ENCODE peak calls at places on chromosomes 3 and 15, in nine cellular contexts. One of them, this sample, is unnamed.
A peak's percentile ranks its signal among the peaks of the same experiment; 100 is the strongest.

GRCh38 chr3:188854395-188855149 is 317.2 kb upstream of the TPRG1 start:
- DNase-seq in OCI-LY7: no peak
- DNase-seq in fibroblast of lung: peak; percentile 71
- DNase-seq in uterus: no peak
- DNase-seq in body of pancreas: no peak
- DNase-seq in colonic mucosa: no peak
- DNase-seq in lower lobe of right lung: no peak
- DNase-seq in astrocyte of the spinal cord: peak; percentile 43
- DNase-seq in neural progenitor cell: peak; percentile 37
- DNase-seq in this sample: no peak

GRCh38 chr15:97319316-97319715 is 641.2 kb upstream of the ARRDC4 start:
- DNase-seq in OCI-LY7: no peak
- DNase-seq in astrocyte of the spinal cord: no peak
- DNase-seq in colonic mucosa: no peak
- DNase-seq in uterus: no peak
- DNase-seq in lower lobe of right lung: no peak
- DNase-seq in neural progenitor cell: no peak
- DNase-seq in body of pancreas: no peak
- DNase-seq in fibroblast of lung: no peak
- DNase-seq in this sample: no peak

GRCh38 chr3:55180936-55181535 is 253.2 kb upstream of the LRTM1 start:
- DNase-seq in OCI-LY7: peak; percentile 67
- DNase-seq in body of pancreas: peak; percentile 49
- DNase-seq in fibroblast of lung: no peak
- DNase-seq in colonic mucosa: peak; percentile 30
- DNase-seq in uterus: no peak
- DNase-seq in astrocyte of the spinal cord: peak; percentile 61
- DNase-seq in lower lobe of right lung: no peak
- DNase-seq in neural progenitor cell: peak; percentile 67
- DNase-seq in this sample: peak; percentile 21

GRCh38 chr3:105459566-105460290 is 93.0 kb downstream of the ALCAM start:
- DNase-seq in colonic mucosa: no peak
- DNase-seq in body of pancreas: no peak
- DNase-seq in OCI-LY7: no peak
- DNase-seq in astrocyte of the spinal cord: no peak
- DNase-seq in fibroblast of lung: peak; percentile 61
- DNase-seq in uterus: no peak
- DNase-seq in lower lobe of right lung: no peak
- DNase-seq in neural progenitor cell: no peak
- DNase-seq in this sample: no peak

GRCh38 chr3:157064402-157064801 is 95.5 kb downstream of the CCNL1 start:
- DNase-seq in fibroblast of lung: no peak
- DNase-seq in uterus: no peak
- DNase-seq in astrocyte of the spinal cord: no peak
- DNase-seq in body of pancreas: no peak
- DNase-seq in neural progenitor cell: no peak
- DNase-seq in OCI-LY7: no peak
- DNase-seq in lower lobe of right lung: peak; percentile 60
- DNase-seq in colonic mucosa: no peak
- DNase-seq in this sample: no peak

GRCh38 chr15:90863987-90864386 is 4.4 kb upstream of the FURIN start:
- DNase-seq in colonic mucosa: no peak
- DNase-seq in body of pancreas: no peak
- DNase-seq in OCI-LY7: no peak
- DNase-seq in neural progenitor cell: no peak
- DNase-seq in lower lobe of right lung: no peak
- DNase-seq in uterus: no peak
- DNase-seq in astrocyte of the spinal cord: no peak
- DNase-seq in fibroblast of lung: no peak
- DNase-seq in this sample: no peak

GRCh38 chr15:75533945-75534344 is 45.2 kb downstream of the PTPN9 start:
- DNase-seq in fibroblast of lung: no peak
- DNase-seq in colonic mucosa: no peak
- DNase-seq in neural progenitor cell: no peak
- DNase-seq in uterus: no peak
- DNase-seq in OCI-LY7: no peak
- DNase-seq in astrocyte of the spinal cord: no peak
- DNase-seq in lower lobe of right lung: no peak
- DNase-seq in body of pancreas: no peak
- DNase-seq in this sample: no peak

GRCh38 chr15:48619446-48619845 is 26.1 kb downstream of the FBN1 start:
- DNase-seq in OCI-LY7: no peak
- DNase-seq in fibroblast of lung: no peak
- DNase-seq in uterus: no peak
- DNase-seq in neural progenitor cell: no peak
- DNase-seq in colonic mucosa: no peak
- DNase-seq in body of pancreas: no peak
- DNase-seq in lower lobe of right lung: no peak
- DNase-seq in astrocyte of the spinal cord: no peak
- DNase-seq in this sample: no peak

GRCh38 chr3:118863731-118864322 is 170.8 kb downstream of the IGSF11 start:
- DNase-seq in OCI-LY7: peak; percentile 18
- DNase-seq in body of pancreas: no peak
- DNase-seq in fibroblast of lung: no peak
- DNase-seq in lower lobe of right lung: no peak
- DNase-seq in uterus: no peak
- DNase-seq in astrocyte of the spinal cord: no peak
- DNase-seq in colonic mucosa: no peak
- DNase-seq in neural progenitor cell: peak; percentile 20
- DNase-seq in this sample: peak; percentile 10

GRCh38 chr15:100807028-100807427 is 72.6 kb upstream of the ALDH1A3 start:
- DNase-seq in body of pancreas: no peak
- DNase-seq in fibroblast of lung: no peak
- DNase-seq in colonic mucosa: no peak
- DNase-seq in neural progenitor cell: no peak
- DNase-seq in OCI-LY7: no peak
- DNase-seq in lower lobe of right lung: no peak
- DNase-seq in astrocyte of the spinal cord: no peak
- DNase-seq in uterus: no peak
- DNase-seq in this sample: no peak

GRCh38 chr3:126129408-126129891 is 45.5 kb upstream of the SLC41A3 start:
- DNase-seq in colonic mucosa: peak; percentile 21
- DNase-seq in uterus: peak; percentile 21
- DNase-seq in body of pancreas: peak; percentile 57
- DNase-seq in astrocyte of the spinal cord: no peak
- DNase-seq in neural progenitor cell: no peak
- DNase-seq in lower lobe of right lung: peak; percentile 76
- DNase-seq in fibroblast of lung: no peak
- DNase-seq in OCI-LY7: no peak
- DNase-seq in this sample: no peak

GRCh38 chr15:92324036-92324963 is 69.4 kb upstream of the ST8SIA2 start:
- DNase-seq in uterus: no peak
- DNase-seq in body of pancreas: no peak
- DNase-seq in colonic mucosa: no peak
- DNase-seq in lower lobe of right lung: no peak
- DNase-seq in OCI-LY7: no peak
- DNase-seq in fibroblast of lung: no peak
- DNase-seq in neural progenitor cell: no peak
- DNase-seq in astrocyte of the spinal cord: no peak
- DNase-seq in this sample: no peak

GRCh38 chr3:45795882-45796765 is at the start of gene SLC6A20:
- DNase-seq in uterus: no peak
- DNase-seq in astrocyte of the spinal cord: no peak
- DNase-seq in body of pancreas: peak; percentile 35
- DNase-seq in OCI-LY7: no peak
- DNase-seq in fibroblast of lung: no peak
- DNase-seq in lower lobe of right lung: no peak
- DNase-seq in neural progenitor cell: peak; percentile 84
- DNase-seq in colonic mucosa: peak; percentile 65
- DNase-seq in this sample: no peak

GRCh38 chr3:142154186-142154585 is 4.8 kb upstream of the TFDP2 start:
- DNase-seq in neural progenitor cell: no peak
- DNase-seq in colonic mucosa: no peak
- DNase-seq in lower lobe of right lung: no peak
- DNase-seq in fibroblast of lung: no peak
- DNase-seq in uterus: no peak
- DNase-seq in astrocyte of the spinal cord: no peak
- DNase-seq in body of pancreas: no peak
- DNase-seq in OCI-LY7: no peak
- DNase-seq in this sample: no peak

GRCh38 chr3:46871222-46871621 is 6.3 kb upstream of the PTH1R start:
- DNase-seq in lower lobe of right lung: no peak
- DNase-seq in neural progenitor cell: no peak
- DNase-seq in uterus: no peak
- DNase-seq in astrocyte of the spinal cord: no peak
- DNase-seq in OCI-LY7: no peak
- DNase-seq in colonic mucosa: no peak
- DNase-seq in body of pancreas: no peak
- DNase-seq in fibroblast of lung: no peak
- DNase-seq in this sample: no peak

DNA sequence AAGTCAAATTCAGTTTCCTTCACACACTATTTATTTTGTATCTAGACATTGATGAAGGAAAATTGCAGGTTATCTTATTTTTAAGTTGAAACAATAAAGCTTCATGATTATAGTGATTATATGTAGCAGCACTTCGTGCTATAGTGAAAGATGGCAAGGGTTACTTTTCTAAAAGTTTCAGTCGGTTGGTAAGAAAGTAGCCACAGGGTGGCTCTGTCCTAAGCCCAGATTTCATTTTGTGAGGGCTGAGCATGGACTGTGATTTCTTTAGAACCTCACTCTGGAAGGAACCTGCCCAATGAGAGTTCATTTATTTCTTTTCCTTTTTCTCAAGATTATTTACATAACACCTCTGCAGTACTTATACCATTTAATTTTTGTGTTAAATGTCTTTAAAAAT is 66.5 kb downstream of the NME9 start:
- DNase-seq in astrocyte of the spinal cord: no peak
- DNase-seq in fibroblast of lung: no peak
- DNase-seq in colonic mucosa: no peak
- DNase-seq in neural progenitor cell: peak; percentile 11
- DNase-seq in uterus: no peak
- DNase-seq in lower lobe of right lung: no peak
- DNase-seq in body of pancreas: no peak
- DNase-seq in OCI-LY7: no peak
- DNase-seq in this sample: no peak
- H3K4me3 ChIP-seq in astrocyte of the spinal cord: no peak overlapping the region
- H3K4me3 ChIP-seq in fibroblast of lung: no peak overlapping the region
- H3K4me3 ChIP-seq in colonic mucosa: no peak overlapping the region
- H3K4me3 ChIP-seq in neural progenitor cell: no peak overlapping the region
- H3K4me3 ChIP-seq in uterus: no peak overlapping the region
- H3K4me3 ChIP-seq in lower lobe of right lung: no peak overlapping the region
- H3K4me3 ChIP-seq in body of pancreas: no peak overlapping the region
- H3K4me3 ChIP-seq in OCI-LY7: no peak overlapping the region
- H3K4me3 ChIP-seq in this sample: no peak overlapping the region

GRCh38 chr3:29453278-29453961 is 172.5 kb downstream of the RBMS3 start:
- DNase-seq in fibroblast of lung: no peak
- DNase-seq in OCI-LY7: no peak
- DNase-seq in body of pancreas: peak; percentile 77
- DNase-seq in colonic mucosa: peak; percentile 42
- DNase-seq in uterus: no peak
- DNase-seq in astrocyte of the spinal cord: no peak
- DNase-seq in lower lobe of right lung: no peak
- DNase-seq in neural progenitor cell: no peak
- DNase-seq in this sample: no peak

GRCh38 chr3:29456901-29457300 is 176.0 kb downstream of the RBMS3 start:
- DNase-seq in fibroblast of lung: no peak
- DNase-seq in lower lobe of right lung: no peak
- DNase-seq in uterus: no peak
- DNase-seq in astrocyte of the spinal cord: no peak
- DNase-seq in body of pancreas: no peak
- DNase-seq in colonic mucosa: no peak
- DNase-seq in OCI-LY7: no peak
- DNase-seq in neural progenitor cell: no peak
- DNase-seq in this sample: no peak

GRCh38 chr3:29454326-29454725 is 173.5 kb downstream of the RBMS3 start:
- DNase-seq in uterus: no peak
- DNase-seq in colonic mucosa: no peak
- DNase-seq in astrocyte of the spinal cord: no peak
- DNase-seq in OCI-LY7: no peak
- DNase-seq in fibroblast of lung: no peak
- DNase-seq in body of pancreas: no peak
- DNase-seq in lower lobe of right lung: no peak
- DNase-seq in neural progenitor cell: no peak
- DNase-seq in this sample: no peak

GRCh38 chr3:29451901-29452300 is 171.0 kb downstream of the RBMS3 start:
- DNase-seq in neural progenitor cell: no peak
- DNase-seq in colonic mucosa: no peak
- DNase-seq in lower lobe of right lung: no peak
- DNase-seq in body of pancreas: no peak
- DNase-seq in uterus: no peak
- DNase-seq in fibroblast of lung: no peak
- DNase-seq in OCI-LY7: no peak
- DNase-seq in astrocyte of the spinal cord: no peak
- DNase-seq in this sample: no peak

DNA sequence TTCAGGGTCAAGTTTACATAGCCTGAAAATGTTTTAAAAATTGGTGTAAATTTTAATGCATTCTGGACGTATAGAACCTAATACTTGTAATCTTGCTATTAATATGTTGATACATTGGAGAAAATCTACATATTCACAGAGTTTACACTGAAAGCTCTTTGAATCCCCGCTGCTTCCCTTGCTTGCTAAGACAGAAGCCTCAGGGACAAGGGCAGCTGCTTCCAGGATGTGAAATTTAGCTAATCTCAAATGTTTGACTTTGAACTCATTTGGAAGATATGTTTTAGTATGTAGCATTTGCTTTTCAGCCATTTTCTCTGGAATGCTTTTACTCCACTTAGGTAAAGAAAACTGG is 172.0 kb downstream of the RBMS3 start:
- DNase-seq in astrocyte of the spinal cord: no peak
- DNase-seq in uterus: no peak
- DNase-seq in colonic mucosa: no peak
- DNase-seq in OCI-LY7: no peak
- DNase-seq in fibroblast of lung: no peak
- DNase-seq in lower lobe of right lung: no peak
- DNase-seq in neural progenitor cell: no peak
- DNase-seq in body of pancreas: no peak
- DNase-seq in this sample: no peak
- H3K4me3 ChIP-seq in astrocyte of the spinal cord: no peak overlapping the region
- H3K4me3 ChIP-seq in uterus: no peak overlapping the region
- H3K4me3 ChIP-seq in colonic mucosa: no peak overlapping the region
- H3K4me3 ChIP-seq in OCI-LY7: no peak overlapping the region
- H3K4me3 ChIP-seq in fibroblast of lung: no peak overlapping the region
- H3K4me3 ChIP-seq in lower lobe of right lung: no peak overlapping the region
- H3K4me3 ChIP-seq in neural progenitor cell: no peak overlapping the region
- H3K4me3 ChIP-seq in body of pancreas: no peak overlapping the region
- H3K4me3 ChIP-seq in this sample: no peak overlapping the region

GRCh38 chr3:25662921-25663320 is 1.8 kb downstream of the TOP2B start:
- DNase-seq in astrocyte of the spinal cord: no peak
- DNase-seq in lower lobe of right lung: no peak
- DNase-seq in body of pancreas: no peak
- DNase-seq in colonic mucosa: no peak
- DNase-seq in uterus: no peak
- DNase-seq in neural progenitor cell: no peak
- DNase-seq in OCI-LY7: no peak
- DNase-seq in fibroblast of lung: no peak
- DNase-seq in this sample: no peak
- H3K4me3 ChIP-seq in astrocyte of the spinal cord: peak overlapping the region; percentile 86
- H3K4me3 ChIP-seq in lower lobe of right lung: peak overlapping the region; percentile 82
- H3K4me3 ChIP-seq in body of pancreas: peak overlapping the region; percentile 61
- H3K4me3 ChIP-seq in colonic mucosa: peak overlapping the region; percentile 72
- H3K4me3 ChIP-seq in uterus: peak overlapping the region; percentile 93
- H3K4me3 ChIP-seq in neural progenitor cell: peak overlapping the region; percentile 91
- H3K4me3 ChIP-seq in OCI-LY7: peak overlapping the region; percentile 90
- H3K4me3 ChIP-seq in fibroblast of lung: peak overlapping the region; percentile 63
- H3K4me3 ChIP-seq in this sample: peak overlapping the region; percentile 80

DNA sequence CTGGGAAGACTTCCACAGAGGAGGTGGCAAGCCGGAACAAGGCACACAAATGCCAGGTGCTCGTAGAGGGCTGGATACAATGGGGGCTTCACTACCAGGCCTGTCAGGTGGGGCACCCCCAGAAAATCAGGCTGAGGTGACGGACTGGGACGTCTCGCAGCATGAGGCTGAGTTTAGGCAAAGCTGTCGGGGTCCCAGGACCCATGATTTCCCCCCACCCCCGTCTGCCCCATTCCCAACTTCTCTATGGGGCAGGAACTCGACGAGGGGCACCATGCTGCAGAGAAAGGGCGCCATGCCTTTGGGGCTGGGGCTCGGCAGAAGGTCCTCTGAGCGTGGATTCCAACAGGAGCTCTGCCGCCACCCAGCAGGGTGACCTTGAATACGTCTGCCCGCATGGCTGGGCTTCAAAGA is 65.7 kb upstream of the HES1 start:
- DNase-seq in uterus: no peak
- DNase-seq in OCI-LY7: no peak
- DNase-seq in colonic mucosa: no peak
- DNase-seq in fibroblast of lung: no peak
- DNase-seq in body of pancreas: peak; percentile 87
- DNase-seq in lower lobe of right lung: no peak
- DNase-seq in neural progenitor cell: no peak
- DNase-seq in astrocyte of the spinal cord: no peak
- DNase-seq in this sample: no peak
- H3K4me3 ChIP-seq in uterus: peak overlapping the region; percentile 49
- H3K4me3 ChIP-seq in OCI-LY7: peak overlapping the region; percentile 61
- H3K4me3 ChIP-seq in colonic mucosa: peak overlapping the region; percentile 41
- H3K4me3 ChIP-seq in fibroblast of lung: peak overlapping the region; percentile 49
- H3K4me3 ChIP-seq in body of pancreas: no peak overlapping the region
- H3K4me3 ChIP-seq in lower lobe of right lung: peak overlapping the region; percentile 57
- H3K4me3 ChIP-seq in neural progenitor cell: no peak overlapping the region
- H3K4me3 ChIP-seq in astrocyte of the spinal cord: peak overlapping the region; percentile 31
- H3K4me3 ChIP-seq in this sample: peak overlapping the region; percentile 47